ENCODE peak calls at places on chromosomes 11 and 22, in four cellular contexts. One of them, this sample, is unnamed.

GRCh38 chr11:34380696-34381095 is 22.9 kb upstream of the ABTB2 start:
- DNase-seq in adrenal gland: no peak
- DNase-seq in body of pancreas: no peak
- DNase-seq in uterus: no peak
- DNase-seq in this sample: no peak

GRCh38 chr11:44575288-44575672 is 9.8 kb downstream of the CD82 start:
- DNase-seq in adrenal gland: no peak
- DNase-seq in body of pancreas: no peak
- DNase-seq in uterus: no peak
- DNase-seq in this sample: no peak

GRCh38 chr11:45098929-45099328 is 47.5 kb upstream of the PRDM11 start:
- DNase-seq in adrenal gland: no peak
- DNase-seq in body of pancreas: no peak
- DNase-seq in uterus: no peak
- DNase-seq in this sample: no peak

GRCh38 chr22:37101311-37102063 is 8.0 kb downstream of the TMPRSS6 start:
- DNase-seq in adrenal gland: no peak
- DNase-seq in body of pancreas: no peak
- DNase-seq in uterus: no peak
- DNase-seq in this sample: no peak

GRCh38 chr11:128695539-128696221 is 1.8 kb downstream of the FLI1 start:
- DNase-seq in adrenal gland: peak; percentile 50
- DNase-seq in body of pancreas: no peak
- DNase-seq in uterus: no peak
- DNase-seq in this sample: peak; percentile 57

GRCh38 chr11:16170448-16170847 is 185.9 kb downstream of the SOX6 start:
- DNase-seq in adrenal gland: no peak
- DNase-seq in body of pancreas: no peak
- DNase-seq in uterus: no peak
- DNase-seq in this sample: no peak

GRCh38 chr11:44286268-44286880 is 23.6 kb downstream of the ALX4 start:
- DNase-seq in adrenal gland: peak; percentile 35
- DNase-seq in body of pancreas: peak; percentile 55
- DNase-seq in uterus: peak; percentile 53
- DNase-seq in this sample: no peak

GRCh38 chr22:38075105-38075825 is 8.7 kb downstream of the SLC16A8 start:
- DNase-seq in adrenal gland: no peak
- DNase-seq in body of pancreas: no peak
- DNase-seq in uterus: no peak
- DNase-seq in this sample: no peak

GRCh38 chr22:35174398-35174797 is 82.9 kb upstream of the HMGXB4 start:
- DNase-seq in adrenal gland: no peak
- DNase-seq in body of pancreas: no peak
- DNase-seq in uterus: no peak
- DNase-seq in this sample: no peak

GRCh38 chr11:68927280-68928107 is 23.8 kb downstream of the IGHMBP2 start:
- DNase-seq in adrenal gland: no peak
- DNase-seq in body of pancreas: no peak
- DNase-seq in uterus: no peak
- DNase-seq in this sample: no peak

GRCh38 chr22:28978158-28978557 is 83.5 kb downstream of the C22orf31 start:
- DNase-seq in adrenal gland: peak; percentile 73
- DNase-seq in body of pancreas: no peak
- DNase-seq in uterus: peak; percentile 25
- DNase-seq in this sample: no peak

GRCh38 chr22:17540481-17540880 is 22.8 kb upstream of the SLC25A18 start:
- DNase-seq in adrenal gland: no peak
- DNase-seq in body of pancreas: no peak
- DNase-seq in uterus: no peak
- DNase-seq in this sample: no peak

GRCh38 chr22:41367680-41368542 is 13.8 kb upstream of the TEF start:
- DNase-seq in adrenal gland: peak; percentile 52
- DNase-seq in body of pancreas: peak; percentile 63
- DNase-seq in uterus: peak; percentile 65
- DNase-seq in this sample: peak; percentile 52

GRCh38 chr11:77125695-77126094 is 2.4 kb upstream of the MYO7A start:
- DNase-seq in adrenal gland: no peak
- DNase-seq in body of pancreas: no peak
- DNase-seq in uterus: no peak
- DNase-seq in this sample: no peak

GRCh38 chr22:24423519-24424000 is 3.8 kb upstream of the ADORA2A start:
- DNase-seq in adrenal gland: no peak
- DNase-seq in body of pancreas: peak; percentile 60
- DNase-seq in uterus: peak; percentile 61
- DNase-seq in this sample: no peak

GRCh38 chr11:62611705-62612365 is 740 bp downstream of the EML3 start:
- DNase-seq in adrenal gland: peak; percentile 58
- DNase-seq in body of pancreas: peak; percentile 37
- DNase-seq in uterus: peak; percentile 74
- DNase-seq in this sample: no peak

GRCh38 chr11:7485136-7485853 is at the start of gene OLFML1:
- DNase-seq in adrenal gland: no peak
- DNase-seq in body of pancreas: no peak
- DNase-seq in uterus: peak; percentile 39
- DNase-seq in this sample: peak; percentile 17

GRCh38 chr22:22745225-22746060 is 101.0 kb downstream of the GGTLC2 start:
- DNase-seq in adrenal gland: peak; percentile 55
- DNase-seq in body of pancreas: peak; percentile 39
- DNase-seq in uterus: no peak
- DNase-seq in this sample: no peak

GRCh38 chr11:6297831-6298230 is 22.5 kb downstream of the CAVIN3 start:
- DNase-seq in adrenal gland: no peak
- DNase-seq in body of pancreas: no peak
- DNase-seq in uterus: no peak
- DNase-seq in this sample: no peak

GRCh38 chr11:120514541-120515121 is 3.1 kb downstream of the GRIK4 start:
- DNase-seq in adrenal gland: no peak
- DNase-seq in body of pancreas: no peak
- DNase-seq in uterus: no peak
- DNase-seq in this sample: no peak

GRCh38 chr11:117986981-117987495 is 844 bp downstream of the IL10RA start:
- DNase-seq in adrenal gland: no peak
- DNase-seq in body of pancreas: no peak
- DNase-seq in uterus: no peak
- DNase-seq in this sample: no peak
- H3K4me3 ChIP-seq in adrenal gland: no peak overlapping the region
- H3K4me3 ChIP-seq in body of pancreas: peak overlapping the region; percentile 1
- H3K4me3 ChIP-seq in uterus: peak overlapping the region; percentile 46
- H3K4me3 ChIP-seq in this sample: peak overlapping the region; percentile 47

GRCh38 chr22:46650078-46650810 is 30.1 kb downstream of the GRAMD4 start:
- DNase-seq in adrenal gland: no peak
- DNase-seq in body of pancreas: no peak
- DNase-seq in uterus: no peak
- DNase-seq in this sample: no peak
- TF ChIP-seq POLR2A in adrenal gland: no peak
- TF ChIP-seq POLR2A in body of pancreas: no peak
- TF ChIP-seq POLR2A in uterus: no peak
- TF ChIP-seq POLR2A in this sample: no peak

GRCh38 chr11:102192349-102193066 is 82.3 kb downstream of the YAP1 start:
- DNase-seq in adrenal gland: no peak
- DNase-seq in body of pancreas: no peak
- DNase-seq in uterus: no peak
- DNase-seq in this sample: no peak

GRCh38 chr11:102184269-102184987 is 74.2 kb downstream of the YAP1 start:
- DNase-seq in adrenal gland: no peak
- DNase-seq in body of pancreas: no peak
- DNase-seq in uterus: no peak
- DNase-seq in this sample: no peak

GRCh38 chr11:102186836-102187235 is 76.6 kb downstream of the YAP1 start:
- DNase-seq in adrenal gland: no peak
- DNase-seq in body of pancreas: no peak
- DNase-seq in uterus: no peak
- DNase-seq in this sample: no peak

GRCh38 chr11:102191832-102192231 is 81.6 kb downstream of the YAP1 start:
- DNase-seq in adrenal gland: no peak
- DNase-seq in body of pancreas: no peak
- DNase-seq in uterus: no peak
- DNase-seq in this sample: no peak

GRCh38 chr11:102187416-102188125 is 77.3 kb downstream of the YAP1 start:
- DNase-seq in adrenal gland: no peak
- DNase-seq in body of pancreas: no peak
- DNase-seq in uterus: no peak
- DNase-seq in this sample: no peak
- H3K4me1 ChIP-seq in adrenal gland: no peaks in the 10 kb centered on the region
- H3K4me1 ChIP-seq in body of pancreas: peaks cover 18% of the 10 kb centered on the region
- H3K4me1 ChIP-seq in uterus: peaks cover 14% of the 10 kb centered on the region
- H3K4me1 ChIP-seq in this sample: peaks cover 16% of the 10 kb centered on the region

GRCh38 chr11:95465887-95466286 is 234.9 kb upstream of the SESN3 start:
- DNase-seq in adrenal gland: no peak
- DNase-seq in body of pancreas: no peak
- DNase-seq in uterus: no peak
- DNase-seq in this sample: no peak
- H3K4me3 ChIP-seq in adrenal gland: no peak overlapping the region
- H3K4me3 ChIP-seq in body of pancreas: no peak overlapping the region
- H3K4me3 ChIP-seq in uterus: no peak overlapping the region
- H3K4me3 ChIP-seq in this sample: no peak overlapping the region

DNA sequence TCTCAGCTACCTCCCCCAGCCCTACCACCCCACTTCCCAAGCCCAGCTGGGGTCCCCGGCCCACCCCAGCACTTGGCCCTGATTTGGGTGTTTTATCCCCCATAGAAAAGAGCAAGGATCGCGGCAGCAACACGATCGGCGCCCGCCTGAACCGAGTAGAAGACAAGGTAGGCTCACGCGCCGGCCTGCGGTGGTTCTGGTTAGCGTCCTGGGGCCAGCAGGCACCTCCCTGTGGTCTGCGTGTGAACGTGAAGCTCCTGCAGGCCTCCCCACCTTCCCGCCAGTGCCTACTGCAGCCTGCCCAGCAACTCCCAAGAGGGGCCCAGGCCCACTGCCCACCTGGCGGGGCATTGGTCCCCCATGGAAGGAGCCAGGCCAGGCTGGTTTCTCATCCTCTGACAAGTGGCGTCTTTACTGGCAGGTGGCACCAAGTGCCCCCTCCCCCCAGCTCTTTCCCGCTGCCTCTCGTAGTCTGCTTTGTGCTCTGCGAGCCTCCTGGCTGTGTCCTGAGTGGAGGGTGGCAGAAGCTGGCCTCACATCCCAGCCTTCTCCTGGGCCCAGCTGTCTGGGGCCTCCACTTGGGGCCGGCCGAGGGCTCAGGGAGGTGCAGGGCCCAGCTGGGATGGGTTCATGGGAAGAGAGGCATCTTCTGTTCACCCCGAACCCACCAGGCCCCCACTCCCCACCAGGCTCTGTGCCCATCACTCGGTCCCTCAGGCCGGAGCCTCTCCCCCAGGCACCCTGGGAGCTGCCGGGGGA is 78.3 kb upstream of the KCNQ1OT1 start:
- DNase-seq in adrenal gland: peak; percentile 41
- DNase-seq in body of pancreas: peak; percentile 18
- DNase-seq in uterus: peak; percentile 33
- DNase-seq in this sample: peak; percentile 12
- TF ChIP-seq POLR2A in adrenal gland: no peak
- TF ChIP-seq POLR2A in body of pancreas: no peak
- TF ChIP-seq POLR2A in uterus: no peak
- TF ChIP-seq POLR2A in this sample: no peak